ENCODE peak calls at places on chromosomes 1 and 21, in nine cellular contexts. A is CD8-positive, alpha-beta memory T cell; D is GM23248; Y is GM23338; R is GM12865; W is lower lobe of right lung; F is brain microvascular endothelial cell; J is naive thymus-derived CD4-positive, alpha-beta T cell; X is testis. V is an unnamed sample.

GRCh38 chr1:90402893-90403849 is 313.9 kb downstream of the BARHL2 start:
- DNase-seq in A (no peak), D (peak; percentile 82), Y (peak; percentile 45), R (no peak), W (no peak), F (peak; percentile 80), J (no peak), X (no peak), V (no peak)

GRCh38 chr1:25486602-25487001 is 55.9 kb downstream of the MACO1 start:
- DNase-seq in A (no peak), D (peak; percentile 62), Y (peak; percentile 73), R (no peak), W (no peak), F (no peak), J (no peak), X (no peak), V (no peak)

GRCh38 chr1:48203287-48203900 is 19.1 kb upstream of the SLC5A9 start:
- DNase-seq in A (no peak), D (peak; percentile 51), Y (peak; percentile 71), R (peak; percentile 42), W (no peak), F (peak; percentile 22), J (no peak), X (no peak), V (no peak)

GRCh38 chr1:71414229-71414628 is 333.4 kb upstream of the ZRANB2 start:
- DNase-seq in A (no peak), D (no peak), Y (no peak), R (no peak), W (no peak), F (no peak), J (no peak), X (no peak), V (no peak)

GRCh38 chr1:12549460-12550349 is 68.3 kb downstream of the DHRS3 start:
- DNase-seq in A (no peak), D (peak; percentile 95), Y (no peak), R (no peak), W (peak; percentile 52), F (peak; percentile 99), J (no peak), X (peak; percentile 70), V (peak; percentile 76)

GRCh38 chr1:115331531-115332331 is 6.3 kb downstream of the NGF start:
- DNase-seq in A (no peak), D (peak; percentile 68), Y (no peak), R (no peak), W (no peak), F (no peak), J (no peak), X (no peak), V (no peak)

GRCh38 chr1:33045246-33045645 is 8.6 kb upstream of the AK2 start:
- DNase-seq in A (no peak), D (no peak), Y (peak; percentile 24), R (peak; percentile 37), W (no peak), F (no peak), J (no peak), X (no peak), V (peak; percentile 64)

GRCh38 chr1:11782127-11782708 is 20.2 kb downstream of the C1orf167 start:
- DNase-seq in A (no peak), D (no peak), Y (no peak), R (no peak), W (no peak), F (no peak), J (no peak), X (no peak), V (no peak)

GRCh38 chr1:17640975-17641374 is 101.5 kb downstream of the ARHGEF10L start:
- DNase-seq in A (no peak), D (no peak), Y (no peak), R (no peak), W (no peak), F (no peak), J (no peak), X (no peak), V (no peak)

GRCh38 chr1:204240233-204240632 is 26.4 kb upstream of the GOLT1A start:
- DNase-seq in A (no peak), D (no peak), Y (no peak), R (no peak), W (no peak), F (no peak), J (no peak), X (no peak), V (no peak)

DNA sequence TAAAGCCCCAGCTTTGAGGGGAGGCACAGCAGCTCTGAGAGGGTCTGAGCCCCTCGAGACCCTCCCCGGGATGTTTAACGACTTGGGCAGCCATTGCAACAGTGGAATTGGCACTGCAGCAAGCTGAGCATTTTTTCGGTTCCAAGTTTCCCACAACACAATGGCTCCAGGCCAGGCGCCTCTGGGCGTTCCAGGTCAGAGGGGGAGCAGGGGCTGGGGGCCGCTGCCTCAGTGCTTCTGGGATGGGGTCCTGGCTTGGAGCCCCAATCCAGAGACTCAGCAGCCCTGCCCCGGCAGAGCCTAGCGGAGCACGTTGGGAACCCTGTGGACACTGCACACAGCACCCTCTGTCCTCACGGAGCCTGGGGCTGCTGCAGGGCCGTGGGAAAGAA is 50.0 kb downstream of the COL18A1 start:
- DNase-seq in A (peak; percentile 30), D (no peak), Y (no peak), R (no peak), W (no peak), F (no peak), J (no peak), X (no peak), V (peak; percentile 53)
- H3K4me3 ChIP-seq in A (no peak overlapping the region), D (peak overlapping the region; percentile 29), Y (no peak overlapping the region), R (no peak overlapping the region), W (peak overlapping the region; percentile 47), F (no peak overlapping the region), J (no peak overlapping the region), X (no peak overlapping the region), V (no peak overlapping the region)

GRCh38 chr1:40478276-40478675 is 1.2 kb downstream of the ZFP69 start:
- DNase-seq in A (no peak), D (peak; percentile 42), Y (no peak), R (no peak), W (no peak), F (no peak), J (no peak), X (no peak), V (peak; percentile 15)
- H3K4me3 ChIP-seq in A (peak overlapping the region; percentile 77), D (peak overlapping the region; percentile 79), Y (peak overlapping the region; percentile 68), R (no peak overlapping the region), W (peak overlapping the region; percentile 93), F (no peak overlapping the region), J (peak overlapping the region; percentile 85), X (peak overlapping the region; percentile 82), V (no peak overlapping the region)

GRCh38 chr1:167634435-167634834 is 4.4 kb downstream of the RCSD1 start:
- DNase-seq in A (no peak), D (no peak), Y (no peak), R (no peak), W (no peak), F (no peak), J (no peak), X (no peak), V (no peak)

GRCh38 chr1:167638064-167638463 is 8.0 kb downstream of the RCSD1 start:
- DNase-seq in A (no peak), D (no peak), Y (no peak), R (no peak), W (no peak), F (no peak), J (no peak), X (no peak), V (no peak)

GRCh38 chr1:167635233-167635648 is 5.2 kb downstream of the RCSD1 start:
- DNase-seq in A (no peak), D (peak; percentile 33), Y (peak; percentile 85), R (no peak), W (no peak), F (peak; percentile 58), J (no peak), X (peak; percentile 70), V (peak; percentile 91)

GRCh38 chr1:167633258-167633944 is 3.4 kb downstream of the RCSD1 start:
- DNase-seq in A (no peak), D (no peak), Y (no peak), R (no peak), W (no peak), F (no peak), J (no peak), X (no peak), V (no peak)

DNA sequence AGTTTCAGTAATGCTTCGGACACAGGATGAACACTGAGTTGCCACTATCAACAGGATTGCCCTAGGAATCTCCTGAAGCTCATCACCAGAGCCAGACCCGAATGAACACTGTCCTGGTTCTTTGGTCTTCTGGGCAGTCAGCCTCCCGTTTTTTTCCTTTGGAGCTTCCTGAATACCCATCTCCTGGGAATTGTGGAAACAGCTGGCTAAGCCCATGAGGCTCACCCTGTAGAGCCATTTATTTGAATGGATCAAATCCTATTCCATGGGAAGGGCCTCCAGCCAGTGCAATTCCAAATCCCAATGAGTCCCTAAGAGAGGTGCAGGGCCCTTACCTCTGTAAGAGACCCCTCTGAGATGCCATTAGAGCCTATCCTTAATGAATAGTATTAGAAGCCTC is 5.9 kb downstream of the RCSD1 start:
- DNase-seq in A (no peak), D (no peak), Y (no peak), R (no peak), W (no peak), F (no peak), J (no peak), X (no peak), V (no peak)
- H3K4me3 ChIP-seq in A (no peak overlapping the region), D (no peak overlapping the region), Y (peak overlapping the region; percentile 42), R (no peak overlapping the region), W (no peak overlapping the region), F (no peak overlapping the region), J (peak overlapping the region; percentile 33), X (no peak overlapping the region), V (no peak overlapping the region)

DNA sequence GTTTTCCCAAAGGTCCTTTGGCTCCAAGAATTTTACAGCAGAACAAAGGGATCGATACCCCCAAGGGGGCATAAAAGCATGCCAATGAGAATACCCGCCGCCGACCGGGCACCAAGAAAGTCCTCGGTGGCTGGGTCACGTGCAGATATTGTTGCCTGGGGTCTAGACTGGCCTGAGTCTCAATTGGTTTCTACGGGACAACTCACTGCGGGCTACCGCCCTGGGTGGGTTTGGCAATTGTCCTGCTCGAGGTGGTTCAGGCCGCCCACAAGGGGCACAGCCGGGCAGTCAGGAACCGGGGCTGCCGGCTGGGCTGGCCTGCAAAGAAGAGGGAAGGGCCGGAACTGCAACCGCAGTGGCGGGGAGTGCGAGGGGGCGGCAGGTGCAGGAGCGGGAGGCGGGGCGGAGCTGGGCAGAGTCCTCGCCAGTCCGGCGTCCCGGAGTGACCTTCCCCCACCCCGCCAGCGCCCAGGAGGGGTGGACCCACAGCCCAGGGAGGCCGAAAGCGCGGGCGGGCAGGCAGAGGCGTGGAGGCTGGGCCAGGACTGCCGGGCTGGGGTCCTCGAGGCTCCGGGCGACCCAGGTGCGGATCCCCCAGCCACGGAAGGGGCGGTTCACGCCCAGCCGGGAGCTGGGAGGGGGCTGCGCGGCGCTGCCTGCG is 926 bp upstream of the ATP1B1 start:
- DNase-seq in A (peak; percentile 67), D (peak; percentile 52), Y (peak; percentile 88), R (peak; percentile 61), W (peak; percentile 94), F (no peak), J (no peak), X (peak; percentile 83), V (peak; percentile 90)
- H3K4me3 ChIP-seq in A (peak overlapping the region; percentile 37), D (peak overlapping the region; percentile 94), Y (peak overlapping the region; percentile 94), R (peak overlapping the region; percentile 86), W (peak overlapping the region; percentile 92), F (peak overlapping the region; percentile 72), J (peak overlapping the region; percentile 67), X (peak overlapping the region; percentile 99), V (peak overlapping the region; percentile 90)